ENCODE peak calls at places on chromosomes 1 and 21, in ten cellular contexts. W is mammary epithelial cell, Y is body of pancreas, L is suprapubic skin, P is thoracic aorta, M is tibial nerve, I is stomach, V is left lung, X is HepG2, D is spleen. R is an unnamed sample.

GRCh38 chr1:168469690-168470089 is 74.1 kb downstream of the XCL2 start:
- DNase-seq in X (no peak), D (peak; percentile 78), L (peak; percentile 90), P (peak; percentile 46), V (peak; percentile 51), M (peak; percentile 45), Y (peak; percentile 33), I (peak; percentile 34), W (peak; percentile 33), R (no peak)

GRCh38 chr21:33478858-33479678 is 706 bp downstream of the TMEM50B start:
- DNase-seq in I (peak; percentile 36), X (peak; percentile 10), W (peak; percentile 33), M (no peak), L (no peak), D (peak; percentile 87), V (peak; percentile 42), P (no peak), Y (no peak), R (peak; percentile 38)

GRCh38 chr1:245956225-245956624 is 550.9 kb downstream of the SMYD3 start:
- DNase-seq in I (no peak), X (no peak), Y (no peak), W (no peak), D (peak; percentile 79), V (no peak), M (no peak), L (no peak), P (no peak), R (no peak)

GRCh38 chr1:235304549-235305451 is 23.2 kb downstream of the ARID4B start:
- DNase-seq in X (no peak), D (no peak), V (no peak), P (no peak), M (no peak), L (no peak), Y (no peak), I (no peak), W (no peak), R (no peak)

GRCh38 chr1:27689423-27690173 is 17.6 kb upstream of the IFI6 start:
- DNase-seq in W (no peak), D (no peak), Y (no peak), X (no peak), M (no peak), I (no peak), V (no peak), L (no peak), P (no peak), R (no peak)

GRCh38 chr1:228984646-228985631 is 249.7 kb downstream of the RHOU start:
- DNase-seq in Y (no peak), P (no peak), X (no peak), V (no peak), W (no peak), D (no peak), M (no peak), I (no peak), L (no peak), R (no peak)

GRCh38 chr21:34807146-34807880 is 138.5 kb downstream of the CLIC6 start:
- DNase-seq in Y (no peak), P (peak; percentile 30), X (no peak), W (peak; percentile 97), M (no peak), L (no peak), I (no peak), V (no peak), D (no peak), R (peak; percentile 17)

GRCh38 chr1:218516526-218516925 is 171.4 kb downstream of the TGFB2 start:
- DNase-seq in D (no peak), M (no peak), I (no peak), P (no peak), X (no peak), V (no peak), L (no peak), Y (no peak), W (no peak), R (no peak)

GRCh38 chr1:30083800-30084464 is 639.5 kb downstream of the MATN1 start:
- DNase-seq in D (no peak), W (peak; percentile 45), M (peak; percentile 6), I (no peak), V (no peak), X (peak; percentile 6), L (no peak), Y (no peak), P (peak; percentile 4), R (no peak)

GRCh38 chr1:156075775-156076204 is 6.5 kb downstream of the MEX3A start:
- DNase-seq in M (no peak), L (no peak), V (no peak), X (no peak), W (no peak), Y (no peak), P (no peak), D (no peak), I (no peak), R (no peak)

GRCh38 chr21:40466893-40467483 is 380.0 kb downstream of the DSCAM start:
- DNase-seq in I (no peak), Y (no peak), M (peak; percentile 35), P (no peak), W (peak; percentile 8), D (no peak), X (no peak), L (no peak), V (no peak), R (no peak)

GRCh38 chr1:15595809-15596730 is 11.2 kb upstream of the AGMAT start:
- DNase-seq in L (no peak), X (peak; percentile 14), W (no peak), I (no peak), P (no peak), Y (no peak), M (no peak), V (no peak), D (no peak), R (no peak)

GRCh38 chr1:227622739-227623475 is 59.6 kb downstream of the ZNF678 start:
- DNase-seq in L (no peak), Y (no peak), M (no peak), V (no peak), P (no peak), D (no peak), X (no peak), I (no peak), W (no peak), R (no peak)
- H3K9me3 ChIP-seq in L (peaks cover 30% of the 10 kb centered on the region), Y (no peaks in the 10 kb centered on the region), M (no peaks in the 10 kb centered on the region), V (peaks cover 97% of the 10 kb centered on the region), P (peaks cover 45% of the 10 kb centered on the region), D (peaks cover 100% of the 10 kb centered on the region), X (peaks cover 97% of the 10 kb centered on the region), I (peaks cover 33% of the 10 kb centered on the region), W (peaks cover 10% of the 10 kb centered on the region), R (peaks cover 13% of the 10 kb centered on the region)

DNA sequence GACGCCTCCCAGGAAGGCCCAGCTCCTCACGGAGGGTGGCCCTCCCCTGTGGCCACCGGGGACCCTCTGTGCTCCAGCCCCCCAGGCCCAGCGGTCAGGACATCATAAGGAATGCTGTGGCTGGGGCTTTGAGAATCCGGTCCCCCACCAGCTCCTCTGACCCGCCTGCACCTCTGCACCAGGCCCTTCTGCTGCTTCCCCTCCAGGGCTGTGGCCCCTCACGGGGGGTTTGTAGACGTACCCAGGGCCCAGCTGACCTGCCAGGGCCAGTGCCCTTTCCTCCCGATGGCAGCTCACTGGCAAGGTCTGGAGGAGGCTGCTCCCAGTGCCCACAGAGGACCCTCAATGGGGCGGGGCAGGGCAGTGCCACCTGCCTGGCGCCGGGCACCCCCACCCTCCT is 103.9 kb upstream of the TTC34 start:
- DNase-seq in Y (no peak), W (no peak), I (no peak), P (no peak), X (no peak), D (no peak), L (no peak), M (no peak), V (no peak), R (no peak)
- H3K9me3 ChIP-seq in Y (no peaks in the 10 kb centered on the region), W (peaks cover 62% of the 10 kb centered on the region), I (no peaks in the 10 kb centered on the region), P (no peaks in the 10 kb centered on the region), X (no peaks in the 10 kb centered on the region), D (no peaks in the 10 kb centered on the region), L (no peaks in the 10 kb centered on the region), M (no peaks in the 10 kb centered on the region), V (no peaks in the 10 kb centered on the region), R (no peaks in the 10 kb centered on the region)

GRCh38 chr1:86928819-86929218 is 14.4 kb downstream of the HS2ST1 start:
- DNase-seq in P (no peak), L (no peak), V (no peak), Y (no peak), X (no peak), D (no peak), M (no peak), W (no peak), I (no peak), R (no peak)

GRCh38 chr1:86924324-86924960 is 10.0 kb downstream of the HS2ST1 start:
- DNase-seq in W (no peak), D (no peak), P (no peak), V (no peak), L (no peak), I (no peak), X (no peak), M (no peak), Y (no peak), R (no peak)

GRCh38 chr1:86922445-86922844 is 8.0 kb downstream of the HS2ST1 start:
- DNase-seq in X (no peak), M (no peak), V (no peak), I (no peak), L (no peak), W (no peak), Y (no peak), D (no peak), P (no peak), R (no peak)

GRCh38 chr1:86926886-86927285 is 12.5 kb downstream of the HS2ST1 start:
- DNase-seq in X (no peak), D (no peak), Y (no peak), V (no peak), P (no peak), M (no peak), L (no peak), W (peak; percentile 23), I (no peak), R (no peak)

DNA sequence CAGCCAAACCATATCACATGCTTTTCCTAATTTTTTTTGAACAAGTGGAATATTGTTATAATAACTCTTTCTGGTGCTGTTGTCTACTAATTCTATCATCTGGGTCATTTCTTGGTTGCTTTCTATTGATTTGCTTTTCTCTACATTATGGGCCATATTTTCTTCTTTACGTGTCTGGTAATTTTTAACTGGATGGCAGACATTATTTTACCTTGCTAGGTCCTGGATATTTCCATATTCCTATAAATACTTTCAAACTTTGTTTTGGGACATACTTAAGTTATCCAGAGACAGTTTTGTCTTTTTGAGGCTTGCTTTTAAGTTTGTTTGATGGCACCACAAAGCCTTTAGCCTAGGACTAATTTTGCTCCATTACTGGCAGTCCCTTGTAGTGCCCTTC is 11.3 kb downstream of the HS2ST1 start:
- DNase-seq in D (no peak), M (no peak), P (no peak), X (no peak), Y (no peak), W (no peak), V (no peak), L (no peak), I (no peak), R (no peak)
- H3K9me3 ChIP-seq in D (peaks cover 40% of the 10 kb centered on the region), M (no peaks in the 10 kb centered on the region), P (peaks cover 8% of the 10 kb centered on the region), X (peaks cover 50% of the 10 kb centered on the region), Y (no peaks in the 10 kb centered on the region), W (peaks cover 5% of the 10 kb centered on the region), V (peaks cover 26% of the 10 kb centered on the region), L (peaks cover 3% of the 10 kb centered on the region), I (no peaks in the 10 kb centered on the region), R (peaks cover 3% of the 10 kb centered on the region)

DNA sequence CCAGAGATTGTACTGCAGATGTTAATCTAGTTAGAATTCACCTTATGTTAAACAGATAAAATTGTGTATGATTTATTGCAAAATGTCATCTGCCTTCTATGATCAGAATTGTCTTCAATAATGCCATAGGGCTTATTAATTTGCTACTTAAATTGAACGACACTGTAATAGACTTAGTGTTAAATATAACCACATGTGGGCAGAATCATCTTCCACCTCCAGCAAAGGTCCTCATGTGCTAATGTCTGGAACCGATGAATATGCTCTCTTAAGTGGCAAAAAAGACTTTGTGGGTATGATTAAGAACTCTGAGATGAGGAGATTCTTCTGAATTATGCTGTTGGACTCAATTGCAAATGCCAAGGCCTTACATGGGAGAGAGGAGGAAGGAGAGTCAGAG is 4.3 kb downstream of the OR2T11 start:
- DNase-seq in P (no peak), X (no peak), V (no peak), M (no peak), Y (no peak), W (no peak), L (no peak), I (no peak), D (no peak), R (no peak)
- H3K9me3 ChIP-seq in P (no peaks in the 10 kb centered on the region), X (no peaks in the 10 kb centered on the region), V (no peaks in the 10 kb centered on the region), M (no peaks in the 10 kb centered on the region), Y (no peaks in the 10 kb centered on the region), W (peaks cover 2% of the 10 kb centered on the region), L (no peaks in the 10 kb centered on the region), I (no peaks in the 10 kb centered on the region), D (no peaks in the 10 kb centered on the region), R (no peaks in the 10 kb centered on the region)

R was measured in T-helper 17 cell.